ENCODE peak calls at places on chromosomes 3 and 15, in four cellular contexts. S, K, J and X are unnamed samples. For H3K4me1, the result is how much of the 10 kb centered on the place peaks cover.

GRCh38 chr15:39579487-39580116 is 1.3 kb upstream of the THBS1 start:
- DNase-seq in J (peak), K (peak), S (peak), X (peak)

GRCh38 chr3:98893740-98894139 is 7.8 kb downstream of the DCBLD2 start:
- DNase-seq in J (no peak), S (no peak), K (no peak), X (no peak)

GRCh38 chr15:69908060-69908459 is 189.7 kb downstream of the TLE3 start:
- DNase-seq in K (no peak), J (no peak), S (no peak), X (no peak)

GRCh38 chr15:85044251-85044853 is 62.7 kb downstream of the PDE8A start:
- DNase-seq in K (peak), S (no peak), J (no peak), X (peak)

GRCh38 chr3:129690406-129690805 is 83.9 kb upstream of the PLXND1 start:
- DNase-seq in S (no peak), J (no peak), K (no peak), X (peak)

GRCh38 chr15:34304613-34305012 is 33.0 kb downstream of the SLC12A6 start:
- DNase-seq in S (no peak), J (no peak), K (no peak), X (no peak)

GRCh38 chr3:184556502-184557347 is 4.9 kb upstream of the EPHB3 start:
- DNase-seq in S (no peak), J (no peak), K (no peak), X (no peak)

GRCh38 chr15:98799461-98799971 is 151.2 kb downstream of the IGF1R start:
- DNase-seq in J (no peak), K (no peak), S (no peak), X (peak)

GRCh38 chr15:95733931-95734330 is 596.6 kb upstream of the NR2F2 start:
- DNase-seq in S (no peak), K (no peak), J (no peak), X (no peak)

GRCh38 chr3:111911446-111911845 is 52.4 kb downstream of the PHLDB2 start:
- DNase-seq in K (no peak), S (no peak), J (no peak), X (no peak)

GRCh38 chr3:178739720-178740119 is 203.5 kb downstream of the KCNMB2 start:
- DNase-seq in S (no peak), K (no peak), J (no peak), X (no peak)

GRCh38 chr15:45785897-45786296 is 151.1 kb downstream of the SQOR start:
- DNase-seq in S (no peak), J (no peak), K (no peak), X (no peak)

GRCh38 chr15:48058371-48058770 is 62.4 kb upstream of the SLC24A5 start:
- DNase-seq in S (no peak), J (no peak), K (no peak), X (no peak)

GRCh38 chr15:67303490-67304363 is 49.1 kb downstream of the IQCH start:
- DNase-seq in J (no peak), K (no peak), S (peak), X (peak)

GRCh38 chr15:61556037-61556648 is 327.0 kb upstream of the RORA start:
- DNase-seq in J (no peak), S (no peak), K (no peak), X (peak)

GRCh38 chr3:37862712-37863551 is 1.3 kb downstream of the CTDSPL start:
- DNase-seq in S (no peak), K (no peak), J (peak), X (peak)

GRCh38 chr3:142366434-142366833 is 81.4 kb downstream of the XRN1 start:
- DNase-seq in J (no peak), K (no peak), S (no peak), X (no peak)

GRCh38 chr15:89725064-89725463 is 26.0 kb downstream of the MESP1 start:
- DNase-seq in S (no peak), J (no peak), K (no peak), X (no peak)

GRCh38 chr3:153513236-153513635 is 351.2 kb downstream of the RAP2B start:
- DNase-seq in K (no peak), S (no peak), J (no peak), X (no peak)

GRCh38 chr3:149512073-149512782 is 37.7 kb downstream of the TM4SF4 start:
- DNase-seq in S (peak), J (peak), K (peak), X (peak)

GRCh38 chr15:47504624-47505256 is 212.6 kb upstream of the SEMA6D start:
- DNase-seq in J (no peak), S (no peak), K (no peak), X (no peak)

GRCh38 chr15:77546050-77546501 is 86.6 kb downstream of the LINGO1 start:
- DNase-seq in K (no peak), J (no peak), S (no peak), X (peak)

GRCh38 chr3:37859908-37860199 is 1.8 kb upstream of the CTDSPL start:
- DNase-seq in J (no peak), K (no peak), S (no peak), X (no peak)

GRCh38 chr3:23760325-23760724 is 45.4 kb upstream of the UBE2E1 start:
- DNase-seq in K (no peak), J (no peak), S (no peak), X (no peak)

GRCh38 chr15:61685971-61686370 is 374.3 kb downstream of the VPS13C start:
- DNase-seq in J (no peak), S (no peak), K (no peak), X (no peak)

GRCh38 chr3:147378186-147378503 is 28.2 kb downstream of the ZIC4 start:
- DNase-seq in S (no peak), K (no peak), J (no peak), X (no peak)

DNA sequence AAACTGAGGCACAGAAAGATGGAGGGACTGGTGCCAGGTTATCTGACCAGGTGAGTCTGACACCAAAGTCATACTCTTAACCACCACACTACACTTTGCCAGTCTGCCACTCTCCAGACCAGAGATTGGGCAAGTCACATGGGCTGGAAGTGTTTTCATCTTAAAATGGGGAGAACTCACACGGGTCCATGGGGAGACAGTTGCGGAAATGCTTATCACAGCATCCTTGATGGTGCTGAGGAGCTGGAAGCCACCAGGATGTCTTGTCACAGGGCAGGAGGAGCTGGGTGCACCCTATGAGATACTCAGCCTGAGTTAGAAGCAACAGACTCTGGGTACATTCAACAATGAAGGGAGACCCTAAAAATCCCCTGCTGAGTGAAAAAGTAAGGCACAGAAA is 4.8 kb downstream of the GALNT15 start:
- DNase-seq in S (no peak), K (no peak), J (no peak), X (no peak)
- H3K4me1 ChIP-seq in S (under half), K (under half), J (under half), X (under half)

GRCh38 chr3:115918900-115919299 is 295.6 kb downstream of the GAP43 start:
- DNase-seq in K (no peak), S (no peak), J (no peak), X (no peak)

GRCh38 chr3:115921711-115922110 is 298.4 kb downstream of the GAP43 start:
- DNase-seq in K (no peak), J (no peak), S (no peak), X (no peak)

GRCh38 chr3:115916866-115917265 is 293.6 kb downstream of the GAP43 start:
- DNase-seq in J (no peak), S (no peak), K (no peak), X (no peak)

GRCh38 chr3:115927210-115927609 is 303.9 kb downstream of the GAP43 start:
- DNase-seq in S (no peak), K (no peak), J (no peak), X (no peak)

GRCh38 chr3:115922681-115923347 is 299.5 kb downstream of the GAP43 start:
- DNase-seq in K (no peak), J (no peak), S (no peak), X (peak)
- TF ChIP-seq CTCF in K (no peak), J (no peak), S (no peak), X (peak)

DNA sequence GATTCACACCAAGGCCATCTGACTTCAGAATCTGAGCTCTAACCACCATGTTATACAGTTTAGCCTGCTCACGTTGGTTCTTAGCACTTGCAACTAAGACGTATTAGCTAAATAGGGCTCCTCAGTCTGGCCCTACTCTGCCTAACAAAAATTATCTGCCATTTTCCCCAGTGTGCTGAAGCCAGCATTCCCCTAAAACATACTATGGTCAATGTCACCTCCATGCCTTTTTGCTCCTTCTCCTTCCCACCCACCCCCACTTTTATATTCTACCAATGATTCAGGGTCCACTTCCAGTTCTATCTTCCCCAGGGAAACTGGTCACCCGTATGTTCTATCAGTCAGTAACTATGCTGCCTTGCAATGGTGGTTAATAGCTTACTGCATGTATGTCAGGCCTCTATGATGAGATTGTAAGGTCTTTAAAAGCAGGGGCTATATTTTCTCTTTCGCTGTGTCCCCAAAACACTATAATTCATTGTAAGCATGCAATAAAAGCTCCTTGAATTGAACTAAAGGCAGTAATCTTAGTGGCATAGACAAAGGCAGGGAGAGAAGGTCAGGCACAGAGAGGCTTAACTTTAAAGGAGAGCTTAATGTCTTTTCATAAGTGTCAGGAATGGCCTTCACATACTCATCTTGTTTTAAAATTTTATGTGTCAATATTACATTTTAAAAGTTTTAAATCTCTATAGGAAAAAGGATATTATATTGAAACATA is 23.3 kb downstream of the POPDC2 start:
- DNase-seq in J (no peak), S (no peak), K (no peak), X (no peak)
- H3K4me1 ChIP-seq in J (under half), S (under half), K (under half), X (under half)

GRCh38 chr3:100005670-100006393 is 108.5 kb downstream of the FILIP1L start:
- DNase-seq in S (no peak), K (no peak), J (no peak), X (no peak)

GRCh38 chr3:100008081-100008698 is 106.1 kb downstream of the FILIP1L start:
- DNase-seq in J (no peak), K (no peak), S (no peak), X (no peak)

GRCh38 chr3:100007313-100007712 is 107.0 kb downstream of the FILIP1L start:
- DNase-seq in S (no peak), K (no peak), J (no peak), X (no peak)

GRCh38 chr3:100004931-100005330 is 109.4 kb downstream of the FILIP1L start:
- DNase-seq in K (no peak), J (no peak), S (no peak), X (no peak)

DNA sequence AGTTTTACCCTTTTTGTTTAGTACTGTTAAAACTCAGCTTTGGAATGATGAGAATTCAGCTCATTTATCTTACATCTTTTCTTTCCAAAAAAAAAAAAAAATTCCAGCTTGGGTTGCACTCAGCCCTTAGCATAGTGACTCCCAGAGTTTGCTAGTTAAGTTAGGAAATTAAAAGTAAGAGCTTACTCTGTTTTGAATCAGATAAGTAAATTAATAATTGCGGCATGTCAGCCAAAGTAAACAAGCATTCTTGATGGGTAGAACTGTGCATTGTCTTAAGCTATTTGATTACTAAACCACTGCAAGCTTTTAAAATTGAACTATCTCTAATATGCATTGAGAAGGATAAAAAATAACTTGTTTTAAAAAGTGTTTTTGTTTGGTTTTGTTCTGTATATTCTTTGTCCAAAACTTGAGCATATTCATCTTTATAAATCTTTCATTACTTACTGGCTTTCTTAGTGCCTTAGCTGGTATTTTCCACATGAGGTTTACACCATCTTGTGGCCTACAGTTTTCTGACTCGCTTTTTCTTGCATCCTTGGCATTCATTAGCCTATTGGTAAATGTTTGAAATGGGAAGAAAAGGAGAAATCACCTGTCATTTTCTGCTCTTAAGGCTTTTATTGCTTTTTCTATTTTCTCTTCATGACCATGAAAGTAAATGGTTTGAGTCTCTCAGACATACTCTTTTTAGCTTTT is 107.6 kb downstream of the FILIP1L start:
- DNase-seq in S (no peak), K (no peak), J (no peak), X (no peak)
- TF ChIP-seq CTCF in S (no peak), K (no peak), J (no peak), X (peak)

DNA sequence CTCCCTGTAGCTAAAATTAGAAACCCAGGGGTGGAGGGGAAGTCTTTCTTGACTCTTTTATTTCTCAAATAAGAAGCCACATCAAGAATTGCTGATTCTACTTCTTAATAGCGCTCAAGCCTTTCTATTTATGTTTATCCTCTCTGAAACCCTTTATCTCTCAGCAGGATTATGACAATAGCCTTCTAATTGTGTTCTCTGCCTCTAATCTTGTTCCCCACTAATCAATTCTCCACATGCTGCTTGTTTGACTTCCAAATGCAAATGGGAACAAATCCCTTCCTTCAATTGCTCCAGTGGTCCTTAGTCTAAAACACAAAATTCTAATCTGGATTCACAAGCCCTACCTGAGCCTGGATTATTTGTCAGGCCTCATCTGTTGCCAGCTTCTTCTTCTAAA is 43.7 kb upstream of the CFAP20DC start:
- DNase-seq in S (no peak), J (no peak), K (no peak), X (no peak)
- H3K4me1 ChIP-seq in S (under half), J (under half), K (under half), X (under half)

GRCh38 chr3:45042162-45042561 is 16.1 kb downstream of the CLEC3B start:
- DNase-seq in K (no peak), S (no peak), J (no peak), X (no peak)

GRCh38 chr3:45041666-45042065 is 15.6 kb downstream of the CLEC3B start:
- DNase-seq in J (no peak), K (no peak), S (no peak), X (no peak)

GRCh38 chr3:45048244-45048643 is 22.1 kb downstream of the CLEC3B start:
- DNase-seq in S (no peak), K (no peak), J (no peak), X (no peak)

GRCh38 chr3:45038096-45038455 is 12.0 kb downstream of the CLEC3B start:
- DNase-seq in K (no peak), S (no peak), J (no peak), X (no peak)

GRCh38 chr3:45043715-45044299 is 17.7 kb downstream of the CLEC3B start:
- DNase-seq in S (no peak), J (no peak), K (no peak), X (peak)
- TF ChIP-seq CTCF in S (no peak), J (no peak), K (no peak), X (peak)

GRCh38 chr15:71145648-71146047 is 30.4 kb downstream of the THSD4 start:
- DNase-seq in J (no peak), K (no peak), S (no peak), X (no peak)
- H3K4me1 ChIP-seq in J (under half), K (under half), S (under half), X (under half)

GRCh38 chr3:141147657-141148056 is 84.0 kb upstream of the PXYLP1 start:
- DNase-seq in S (no peak), J (no peak), K (no peak), X (peak)
- TF ChIP-seq CTCF in S (no peak), J (no peak), K (no peak), X (no peak)

GRCh38 chr3:123089611-123090301 is 22.9 kb downstream of the PDIA5 start:
- DNase-seq in J (peak), S (peak), K (peak), X (no peak)

GRCh38 chr3:123085293-123085949 is 18.6 kb downstream of the PDIA5 start:
- DNase-seq in S (no peak), J (no peak), K (no peak), X (no peak)

GRCh38 chr3:123090700-123091585 is 24.1 kb downstream of the PDIA5 start:
- DNase-seq in K (no peak), J (no peak), S (no peak), X (no peak)

GRCh38 chr3:123086110-123086642 is 19.4 kb downstream of the PDIA5 start:
- DNase-seq in S (no peak), J (no peak), K (no peak), X (no peak)

DNA sequence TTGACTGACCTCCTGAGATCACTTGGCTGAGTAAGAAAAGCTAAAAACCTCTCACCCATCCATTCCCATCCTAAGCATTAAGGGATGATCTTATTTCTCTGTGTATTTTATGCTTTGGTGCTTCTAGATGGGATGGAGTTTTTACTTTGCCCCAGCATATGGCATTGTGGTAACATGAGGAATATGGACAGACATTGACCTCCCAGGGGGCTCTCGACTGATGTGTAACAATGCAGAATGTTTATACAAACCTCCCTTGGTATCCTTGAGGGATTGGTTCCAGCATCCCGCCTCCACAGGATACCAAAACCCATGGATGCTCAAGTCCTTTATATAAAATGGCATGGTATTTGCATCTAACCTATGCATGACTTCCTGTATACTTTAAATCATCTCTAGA is 21.5 kb downstream of the PDIA5 start:
- DNase-seq in S (no peak), J (no peak), K (no peak), X (no peak)
- H3K4me1 ChIP-seq in S (under half), J (under half), K (half or more), X (under half)

DNA sequence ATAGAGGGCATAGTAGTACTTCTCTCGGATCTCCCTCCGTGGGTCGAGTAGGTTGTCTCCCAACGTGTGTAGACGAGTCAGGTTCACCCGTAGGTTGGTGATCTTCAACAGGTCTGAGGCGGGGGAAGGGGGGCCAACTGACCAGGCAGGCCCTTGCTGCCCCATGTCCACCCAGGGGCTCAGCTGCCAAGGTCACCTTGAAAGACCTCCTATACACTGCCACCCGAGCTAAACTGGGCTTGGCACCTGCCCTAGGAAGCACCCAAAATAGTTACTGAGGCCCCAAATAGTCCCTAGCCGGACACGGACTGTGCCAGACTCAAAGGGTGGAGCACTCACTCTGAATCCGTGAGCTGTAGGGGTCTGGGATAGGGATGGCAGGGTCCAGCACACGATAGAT is 1.8 kb downstream of the LAMB2 start:
- DNase-seq in K (no peak), S (no peak), J (no peak), X (no peak)
- TF ChIP-seq CTCF in K (no peak), S (no peak), J (no peak), X (no peak)